ENCODE peak calls at places on chromosomes 16 and 17, in six cellular contexts. K, R, J, S, X and H are unnamed samples.

GRCh38 chr17:82587234-82588086 is 60.8 kb downstream of the WDR45B start:
- DNase-seq in K (peak), S (no peak), R (no peak), J (no peak), X (no peak), H (no peak)

GRCh38 chr17:29210879-29211278 is 30.7 kb upstream of the MYO18A start:
- DNase-seq in J (no peak), S (no peak), K (peak), R (no peak), X (no peak), H (no peak)

GRCh38 chr17:47240375-47240764 is 13.3 kb upstream of the ITGB3 start:
- DNase-seq in J (no peak), K (no peak), S (no peak), X (no peak), R (no peak), H (no peak)

GRCh38 chr17:50918071-50918932 is 52.1 kb upstream of the TOB1 start:
- DNase-seq in J (no peak), S (no peak), R (no peak), K (no peak), X (no peak), H (no peak)

GRCh38 chr16:53147500-53148065 is 92.8 kb downstream of the CHD9 start:
- DNase-seq in S (no peak), R (no peak), X (no peak), J (no peak), K (no peak), H (no peak)

GRCh38 chr17:12959441-12959840 is 58.4 kb downstream of the ELAC2 start:
- DNase-seq in S (no peak), K (peak), J (no peak), R (no peak), X (no peak), H (no peak)

GRCh38 chr17:72667096-72668063 is 425.1 kb downstream of the SLC39A11 start:
- DNase-seq in R (no peak), K (no peak), J (no peak), S (no peak), X (no peak), H (no peak)

GRCh38 chr17:34379876-34380275 is 16.8 kb upstream of the CCL1 start:
- DNase-seq in J (no peak), R (no peak), S (no peak), X (no peak), K (no peak), H (no peak)

GRCh38 chr17:17498606-17499301 is 2.6 kb upstream of the RASD1 start:
- DNase-seq in K (no peak), J (no peak), S (no peak), X (no peak), R (no peak), H (no peak)

GRCh38 chr16:54145881-54146280 is 140.7 kb downstream of the IRX3 start:
- DNase-seq in S (peak), K (no peak), J (no peak), X (no peak), R (no peak), H (no peak)

GRCh38 chr17:43018008-43018853 is 4.0 kb downstream of the VAT1 start:
- DNase-seq in R (peak), S (no peak), X (no peak), J (no peak), K (no peak), H (peak)

GRCh38 chr17:78266231-78266631 is 34.8 kb downstream of the TMEM235 start:
- DNase-seq in K (no peak), R (no peak), S (no peak), X (no peak), J (no peak), H (no peak)

GRCh38 chr17:43768382-43768781 is 9.8 kb upstream of the SOST start:
- DNase-seq in X (no peak), S (no peak), J (no peak), R (no peak), K (no peak), H (no peak)

GRCh38 chr17:82846061-82846691 is 6.4 kb upstream of the ZNF750 start:
- DNase-seq in X (no peak), K (no peak), R (no peak), J (no peak), S (no peak), H (no peak)

GRCh38 chr16:75306102-75306762 is 54.8 kb upstream of the BCAR1 start:
- DNase-seq in K (peak), J (no peak), R (no peak), X (no peak), S (no peak), H (no peak)

GRCh38 chr17:76598004-76598439 is 12.4 kb upstream of the ST6GALNAC2 start:
- DNase-seq in X (no peak), S (no peak), K (no peak), R (peak), J (no peak), H (no peak)

GRCh38 chr17:379531-380200 is 27.1 kb upstream of the RPH3AL start:
- DNase-seq in R (peak), S (no peak), K (no peak), J (no peak), X (no peak), H (no peak)

GRCh38 chr16:73056911-73057310 is 9.0 kb upstream of the ZFHX3 start:
- DNase-seq in K (no peak), R (no peak), J (no peak), X (no peak), S (no peak), H (no peak)

GRCh38 chr17:48177816-48178215 is 70.2 kb downstream of the SNX11 start:
- DNase-seq in R (no peak), X (no peak), K (no peak), J (no peak), S (no peak), H (no peak)

GRCh38 chr17:78381601-78382168 is 3.2 kb downstream of the PGS1 start:
- DNase-seq in R (no peak), J (no peak), K (no peak), X (no peak), S (no peak), H (no peak)

GRCh38 chr17:82815354-82815753 is 24.5 kb downstream of the ZNF750 start:
- DNase-seq in R (no peak), K (no peak), J (no peak), S (no peak), X (no peak), H (no peak)